ENCODE peak calls at places on chromosomes 5 and 9, in ten cellular contexts. J is stimulated activated naive CD8-positive, alpha-beta T cell treated with anti-CD3 and anti-CD28 coated beads, Interleukin-15, amount 100 ng/mL, for 72 hours; I is activated CD4-positive, alpha-beta memory T cell treated with anti-CD3 and anti-CD28 coated beads, Interleukin-2, amount 10 ng/mL, durations not matched to agents 7 days and 5 days; T is brain microvascular endothelial cell; U is nucleus accumbens; V is cardiac muscle cell; Z is CD4-positive, CD25-positive, alpha-beta regulatory T cell; P is iPS-NIHi11; E is NCI-H1417; X is Calu3. G is an unnamed sample.
A peak's percentile ranks its signal among the peaks of the same experiment; 100 is the strongest.

GRCh38 chr5:98750693-98751092 is 22.8 kb upstream of the RGMB start:
- DNase-seq in J (no peak), I (no peak), T (no peak), U (no peak), V (peak; percentile 20), Z (no peak), P (no peak), E (no peak), X (peak; percentile 27), G (no peak)

GRCh38 chr9:76887003-76887821 is 18.7 kb downstream of the PRUNE2 start:
- DNase-seq in J (no peak), I (no peak), T (no peak), U (no peak), V (no peak), Z (no peak), P (no peak), E (no peak), X (no peak), G (no peak)

GRCh38 chr5:161176221-161176620 is 324.2 kb upstream of the ATP10B start:
- DNase-seq in J (no peak), I (no peak), T (no peak), U (no peak), V (no peak), Z (no peak), P (no peak), E (no peak), X (no peak), G (no peak)

GRCh38 chr9:128916204-128916603 is 4.6 kb upstream of the PHYHD1 start:
- DNase-seq in J (no peak), I (no peak), T (no peak), U (no peak), V (no peak), Z (no peak), P (no peak), E (no peak), X (no peak), G (no peak)

GRCh38 chr9:77848897-77849296 is 182.7 kb downstream of the GNAQ start:
- DNase-seq in J (no peak), I (no peak), T (peak; percentile 90), U (peak; percentile 24), V (no peak), Z (no peak), P (no peak), E (no peak), X (no peak), G (no peak)

GRCh38 chr5:115685966-115686691 is 60.3 kb upstream of the TMED7 start:
- DNase-seq in J (no peak), I (no peak), T (peak; percentile 19), U (no peak), V (peak; percentile 20), Z (no peak), P (peak; percentile 30), E (peak; percentile 18), X (no peak), G (no peak)

GRCh38 chr5:32001284-32001683 is 172.8 kb downstream of the GOLPH3 start:
- DNase-seq in J (no peak), I (no peak), T (no peak), U (no peak), V (no peak), Z (no peak), P (no peak), E (no peak), X (no peak), G (no peak)

GRCh38 chr9:130902204-130903185 is 5.9 kb upstream of the QRFP start:
- DNase-seq in J (no peak), I (no peak), T (no peak), U (no peak), V (no peak), Z (no peak), P (no peak), E (no peak), X (no peak), G (no peak)

G was measured in naive thymus-derived CD4-positive, alpha-beta T cell.